ENCODE peak calls at places on chromosomes 2 and 18, in nine cellular contexts. A is nephron progenitor cell, G is NCI-H1092 treated with DMSO at 0.1 percent for 48 hours, B is NCI-H187, C is brain microvascular endothelial cell, T is NCI-H2081, N is GM12865, K is D721Med, W is NCI-H2171 treated with DMSO at 0.1 percent for 48 hours. Y is an unnamed sample.

GRCh38 chr2:170744248-170745002 is 25.8 kb upstream of the ERICH2 start:
- DNase-seq in A (no peak), G (no peak), B (no peak), C (no peak), T (no peak), N (no peak), K (no peak), W (no peak), Y (peak; percentile 44)

GRCh38 chr2:45739796-45740485 is 88.5 kb downstream of the PRKCE start:
- DNase-seq in A (no peak), G (no peak), B (no peak), C (no peak), T (no peak), N (no peak), K (no peak), W (peak; percentile 14), Y (no peak)

GRCh38 chr2:160437273-160437672 is 56.3 kb downstream of the RBMS1 start:
- DNase-seq in A (no peak), G (no peak), B (no peak), C (no peak), T (no peak), N (no peak), K (no peak), W (no peak), Y (no peak)

GRCh38 chr2:46294185-46294836 is 2.9 kb upstream of the EPAS1 start:
- DNase-seq in A (peak; percentile 39), G (peak; percentile 2), B (no peak), C (no peak), T (no peak), N (no peak), K (no peak), W (no peak), Y (no peak)

GRCh38 chr2:120735750-120736170 is at the start of gene GLI2:
- DNase-seq in A (peak; percentile 86), G (peak; percentile 8), B (no peak), C (peak; percentile 78), T (peak; percentile 41), N (peak; percentile 41), K (peak; percentile 61), W (peak; percentile 81), Y (no peak)

GRCh38 chr18:48951448-48952286 is 902 bp upstream of the SMAD7 start:
- DNase-seq in A (peak; percentile 78), G (peak; percentile 94), B (no peak), C (peak; percentile 79), T (peak; percentile 74), N (peak; percentile 95), K (peak; percentile 81), W (peak; percentile 81), Y (peak; percentile 89)

GRCh38 chr2:107467414-107467813 is 359.3 kb upstream of the RGPD4 start:
- DNase-seq in A (no peak), G (no peak), B (no peak), C (no peak), T (no peak), N (no peak), K (no peak), W (no peak), Y (no peak)

GRCh38 chr2:200577000-200577399 is 8.8 kb upstream of the AOX1 start:
- DNase-seq in A (no peak), G (no peak), B (no peak), C (no peak), T (no peak), N (no peak), K (no peak), W (no peak), Y (no peak)

GRCh38 chr18:13530879-13531387 is 195.4 kb downstream of the FAM210A start:
- DNase-seq in A (peak; percentile 30), G (peak; percentile 6), B (no peak), C (peak; percentile 25), T (no peak), N (peak; percentile 41), K (no peak), W (peak; percentile 4), Y (no peak)

Y was measured in NCI-H2029.